ENCODE peak calls at places on chromosomes 7 and 10, in five cellular contexts. One of them, this sample, is unnamed.
A peak's percentile ranks its signal among the peaks of the same experiment; 100 is the strongest.

GRCh38 chr10:8045728-8046494 is 8.6 kb upstream of the GATA3 start:
- DNase-seq in LoVo: no peak
- DNase-seq in AG10803: no peak
- DNase-seq in globus pallidus: no peak
- DNase-seq in NAMALWA: no peak
- DNase-seq in this sample: no peak

GRCh38 chr7:69025249-69025648 is 573.0 kb upstream of the AUTS2 start:
- DNase-seq in globus pallidus: no peak
- DNase-seq in LoVo: no peak
- DNase-seq in AG10803: no peak
- DNase-seq in NAMALWA: no peak
- DNase-seq in this sample: no peak

GRCh38 chr10:4353059-4353655 is 472.9 kb upstream of the AKR1E2 start:
- DNase-seq in AG10803: peak; percentile 57
- DNase-seq in NAMALWA: no peak
- DNase-seq in LoVo: no peak
- DNase-seq in globus pallidus: no peak
- DNase-seq in this sample: no peak

GRCh38 chr7:127409629-127410028 is 17.1 kb upstream of the ZNF800 start:
- DNase-seq in AG10803: peak; percentile 22
- DNase-seq in globus pallidus: no peak
- DNase-seq in NAMALWA: no peak
- DNase-seq in LoVo: no peak
- DNase-seq in this sample: no peak

GRCh38 chr10:110783509-110784103 is 88.1 kb upstream of the PDCD4 start:
- DNase-seq in AG10803: peak; percentile 12
- DNase-seq in LoVo: no peak
- DNase-seq in NAMALWA: no peak
- DNase-seq in globus pallidus: no peak
- DNase-seq in this sample: no peak

GRCh38 chr10:124152139-124152780 is 58.9 kb upstream of the CHST15 start:
- DNase-seq in AG10803: peak; percentile 85
- DNase-seq in NAMALWA: no peak
- DNase-seq in LoVo: peak; percentile 89
- DNase-seq in globus pallidus: peak; percentile 37
- DNase-seq in this sample: peak; percentile 31

GRCh38 chr7:148327379-148327778 is 263.2 kb upstream of the C7orf33 start:
- DNase-seq in NAMALWA: no peak
- DNase-seq in AG10803: no peak
- DNase-seq in LoVo: peak; percentile 83
- DNase-seq in globus pallidus: no peak
- DNase-seq in this sample: no peak

GRCh38 chr10:112383325-112383724 is 9.4 kb downstream of the ACSL5 start:
- DNase-seq in globus pallidus: no peak
- DNase-seq in NAMALWA: no peak
- DNase-seq in LoVo: peak; percentile 86
- DNase-seq in AG10803: peak; percentile 22
- DNase-seq in this sample: no peak

GRCh38 chr10:86671985-86672710 is 3.8 kb downstream of the LDB3 start:
- DNase-seq in AG10803: peak; percentile 23
- DNase-seq in NAMALWA: peak; percentile 62
- DNase-seq in globus pallidus: no peak
- DNase-seq in LoVo: no peak
- DNase-seq in this sample: no peak

GRCh38 chr7:136009488-136010079 is 32.4 kb upstream of the MTPN start:
- DNase-seq in AG10803: peak; percentile 46
- DNase-seq in globus pallidus: peak; percentile 31
- DNase-seq in LoVo: peak; percentile 71
- DNase-seq in NAMALWA: peak; percentile 78
- DNase-seq in this sample: peak; percentile 65

GRCh38 chr7:125670926-125671572 is 741.4 kb upstream of the POT1 start:
- DNase-seq in globus pallidus: peak; percentile 23
- DNase-seq in AG10803: no peak
- DNase-seq in LoVo: peak; percentile 25
- DNase-seq in NAMALWA: peak; percentile 61
- DNase-seq in this sample: peak; percentile 22

GRCh38 chr7:152120210-152120609 is 94.7 kb downstream of the GALNT11 start:
- DNase-seq in NAMALWA: no peak
- DNase-seq in LoVo: no peak
- DNase-seq in globus pallidus: no peak
- DNase-seq in AG10803: no peak
- DNase-seq in this sample: no peak

GRCh38 chr7:23353172-23353571 is 54.0 kb downstream of the MALSU1 start:
- DNase-seq in AG10803: no peak
- DNase-seq in LoVo: no peak
- DNase-seq in globus pallidus: no peak
- DNase-seq in NAMALWA: no peak
- DNase-seq in this sample: no peak

GRCh38 chr7:136391371-136391770 is 414.2 kb upstream of the MTPN start:
- DNase-seq in AG10803: no peak
- DNase-seq in NAMALWA: no peak
- DNase-seq in LoVo: no peak
- DNase-seq in globus pallidus: no peak
- DNase-seq in this sample: no peak

GRCh38 chr7:122135275-122135674 is 8.8 kb downstream of the AASS start:
- DNase-seq in LoVo: no peak
- DNase-seq in NAMALWA: no peak
- DNase-seq in globus pallidus: no peak
- DNase-seq in AG10803: no peak
- DNase-seq in this sample: no peak

GRCh38 chr7:127392566-127393369 is at the start of gene ZNF800:
- DNase-seq in AG10803: peak; percentile 86
- DNase-seq in LoVo: peak; percentile 95
- DNase-seq in NAMALWA: peak; percentile 94
- DNase-seq in globus pallidus: peak; percentile 94
- DNase-seq in this sample: peak; percentile 91

GRCh38 chr7:159099711-159100231 is 44.9 kb downstream of the VIPR2 start:
- DNase-seq in NAMALWA: no peak
- DNase-seq in globus pallidus: no peak
- DNase-seq in AG10803: no peak
- DNase-seq in LoVo: no peak
- DNase-seq in this sample: no peak

GRCh38 chr7:128841961-128842673 is 11.9 kb downstream of the FLNC start:
- DNase-seq in LoVo: peak; percentile 49
- DNase-seq in globus pallidus: no peak
- DNase-seq in AG10803: peak; percentile 34
- DNase-seq in NAMALWA: peak; percentile 81
- DNase-seq in this sample: peak; percentile 6

GRCh38 chr10:74889662-74889998 is 63.2 kb downstream of the KAT6B start:
- DNase-seq in NAMALWA: no peak
- DNase-seq in LoVo: no peak
- DNase-seq in globus pallidus: no peak
- DNase-seq in AG10803: no peak
- DNase-seq in this sample: no peak

GRCh38 chr10:47152861-47153349 is 147.1 kb upstream of the GDF10 start:
- DNase-seq in NAMALWA: peak; percentile 45
- DNase-seq in globus pallidus: no peak
- DNase-seq in AG10803: peak; percentile 16
- DNase-seq in LoVo: peak; percentile 60
- DNase-seq in this sample: no peak

GRCh38 chr10:21071001-21071673 is 174.0 kb upstream of the NEBL start:
- DNase-seq in NAMALWA: no peak
- DNase-seq in LoVo: no peak
- DNase-seq in AG10803: no peak
- DNase-seq in globus pallidus: no peak
- DNase-seq in this sample: no peak

GRCh38 chr7:79245623-79246249 is 207.7 kb downstream of the MAGI2 start:
- DNase-seq in AG10803: no peak
- DNase-seq in NAMALWA: no peak
- DNase-seq in globus pallidus: no peak
- DNase-seq in LoVo: no peak
- DNase-seq in this sample: no peak

GRCh38 chr7:72674394-72674793 is 153.6 kb downstream of the TYW1B start:
- DNase-seq in LoVo: no peak
- DNase-seq in AG10803: no peak
- DNase-seq in NAMALWA: no peak
- DNase-seq in globus pallidus: no peak
- DNase-seq in this sample: no peak

GRCh38 chr7:133512560-133512959 is 259.7 kb downstream of the EXOC4 start:
- DNase-seq in NAMALWA: no peak
- DNase-seq in globus pallidus: no peak
- DNase-seq in LoVo: no peak
- DNase-seq in AG10803: peak; percentile 5
- DNase-seq in this sample: no peak

GRCh38 chr10:44956176-44956575 is 3.4 kb upstream of the RASSF4 start:
- DNase-seq in LoVo: no peak
- DNase-seq in NAMALWA: no peak
- DNase-seq in AG10803: no peak
- DNase-seq in globus pallidus: no peak
- DNase-seq in this sample: no peak

This sample was measured in midbrain.